ENCODE peak calls at places on chromosomes 13 and 19, in six cellular contexts. G is K562, S is endothelial cell of umbilical vein, N is A549, X is HepG2, L is GM12878. B is an unnamed sample.

GRCh38 chr19:13169769-13170168 is 19.6 kb downstream of the IER2 start:
- DNase-seq in G (peak), S (no peak), N (peak), X (no peak), L (no peak), B (no peak)

GRCh38 chr13:29594710-29595379 is 643 bp downstream of the SLC7A1 start:
- DNase-seq in G (peak), S (peak), N (peak), X (no peak), L (no peak), B (peak)

GRCh38 chr19:34481861-34482379 is 362 bp downstream of the WTIP start:
- DNase-seq in G (no peak), S (peak), N (peak), X (no peak), L (no peak), B (no peak)

GRCh38 chr13:31774186-31774585 is 34.9 kb downstream of the RXFP2 start:
- DNase-seq in G (no peak), S (no peak), N (no peak), X (no peak), L (no peak), B (no peak)

GRCh38 chr13:42720858-42721219 is 60.5 kb upstream of the FAM216B start:
- DNase-seq in G (no peak), S (no peak), N (no peak), X (no peak), L (no peak), B (no peak)

GRCh38 chr13:63206431-63206830 is 1790.8 kb upstream of the PCDH20 start:
- DNase-seq in G (no peak), S (no peak), N (no peak), X (no peak), L (no peak), B (no peak)

GRCh38 chr13:32829676-32830091 is 186.5 kb upstream of the KL start:
- DNase-seq in G (no peak), S (no peak), N (peak), X (no peak), L (no peak), B (no peak)

GRCh38 chr13:20798027-20798426 is 24.3 kb upstream of the EEF1AKMT1 start:
- DNase-seq in G (no peak), S (peak), N (no peak), X (no peak), L (no peak), B (peak)

GRCh38 chr13:111129465-111130110 is 14.5 kb downstream of the ARHGEF7 start:
- DNase-seq in G (no peak), S (no peak), N (no peak), X (no peak), L (peak), B (no peak)

GRCh38 chr19:16886305-16886880 is 2.4 kb upstream of the F2RL3 start:
- DNase-seq in G (no peak), S (peak), N (peak), X (peak), L (no peak), B (peak)

GRCh38 chr19:16882146-16882545 is 6.7 kb upstream of the F2RL3 start:
- DNase-seq in G (no peak), S (no peak), N (peak), X (no peak), L (no peak), B (no peak)

GRCh38 chr19:16883518-16883917 is 5.3 kb upstream of the F2RL3 start:
- DNase-seq in G (no peak), S (no peak), N (no peak), X (no peak), L (no peak), B (no peak)

GRCh38 chr19:16887353-16888265 is 1.2 kb upstream of the F2RL3 start:
- DNase-seq in G (peak), S (no peak), N (no peak), X (no peak), L (no peak), B (peak)

GRCh38 chr19:16885166-16885565 is 3.6 kb upstream of the F2RL3 start:
- DNase-seq in G (no peak), S (no peak), N (no peak), X (no peak), L (no peak), B (no peak)
- TF ChIP-seq MYC in G (no peak), S (no peak), N (no peak), X (no peak), L (no peak), B (no peak)

DNA sequence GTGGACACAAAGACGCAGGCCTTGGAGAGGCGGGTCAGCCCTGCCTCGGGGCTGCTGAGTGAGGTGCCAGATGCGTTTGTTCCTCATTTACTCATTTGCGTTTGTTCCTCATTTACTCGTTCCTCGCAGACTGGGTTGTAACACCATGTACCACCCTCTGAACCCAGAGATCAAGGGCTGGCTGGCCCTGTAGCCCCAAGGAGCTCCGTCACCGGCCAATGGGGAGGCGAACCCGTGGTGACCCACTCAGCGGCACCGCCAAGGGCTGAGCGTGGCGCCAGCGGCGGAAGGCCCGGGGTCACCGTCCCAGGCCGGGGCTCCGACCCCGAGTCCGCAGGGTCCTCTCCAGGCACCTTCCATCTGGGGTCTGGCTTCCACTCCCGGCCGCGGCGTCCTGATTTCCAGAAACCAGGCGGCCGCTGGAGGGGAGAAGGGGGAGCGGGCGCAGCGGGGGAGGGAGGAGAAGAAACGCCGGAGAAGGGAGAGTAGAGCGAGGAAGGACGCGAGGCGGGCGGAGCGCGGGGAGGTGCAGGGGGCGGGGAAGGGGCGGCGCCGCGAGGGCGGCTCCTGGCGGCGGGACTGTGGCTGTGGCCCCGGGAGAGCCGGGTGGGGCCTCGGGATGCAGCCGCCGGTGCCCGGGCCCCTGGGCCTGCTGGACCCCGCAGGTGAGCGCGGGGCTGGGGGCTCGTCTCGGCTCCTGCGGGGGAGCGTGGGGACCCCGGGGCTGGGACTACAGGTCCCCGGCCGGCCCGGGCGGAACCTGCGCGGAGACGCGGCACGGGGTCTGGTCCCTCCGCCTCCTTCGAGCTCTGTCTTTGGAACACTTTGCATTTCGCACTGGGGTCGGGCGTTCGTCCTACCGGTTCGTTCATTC is at the start of gene TMEM255B:
- DNase-seq in G (peak), S (peak), N (peak), X (no peak), L (no peak), B (peak)
- TF ChIP-seq CTCF in G (no peak), S (peak), N (peak), X (peak), L (peak), B (no peak)

GRCh38 chr13:104327217-104327616 is 1261.0 kb upstream of the SLC10A2 start:
- DNase-seq in G (no peak), S (peak), N (no peak), X (no peak), L (no peak), B (no peak)
- TF ChIP-seq POLR2A in G (no peak), S (no peak), N (no peak), X (no peak), L (no peak), B (no peak)

GRCh38 chr19:11504502-11505031 is 1.1 kb downstream of the ZNF653 start:
- DNase-seq in G (no peak), S (no peak), N (no peak), X (no peak), L (no peak), B (no peak)

GRCh38 chr19:11505032-11505503 is 571 bp downstream of the ZNF653 start:
- DNase-seq in G (peak), S (peak), N (peak), X (peak), L (peak), B (peak)

GRCh38 chr19:11507370-11508078 is 1.9 kb upstream of the ZNF653 start:
- DNase-seq in G (no peak), S (no peak), N (no peak), X (no peak), L (no peak), B (no peak)

GRCh38 chr19:11505504-11506100 is at the start of gene ZNF653:
- DNase-seq in G (peak), S (peak), N (peak), X (peak), L (peak), B (peak)

GRCh38 chr19:11506101-11506555 is 489 bp upstream of the ZNF653 start:
- DNase-seq in G (no peak), S (no peak), N (no peak), X (no peak), L (no peak), B (no peak)
- TF ChIP-seq MYC in G (no peak), S (no peak), N (no peak), X (no peak), L (no peak), B (no peak)

DNA sequence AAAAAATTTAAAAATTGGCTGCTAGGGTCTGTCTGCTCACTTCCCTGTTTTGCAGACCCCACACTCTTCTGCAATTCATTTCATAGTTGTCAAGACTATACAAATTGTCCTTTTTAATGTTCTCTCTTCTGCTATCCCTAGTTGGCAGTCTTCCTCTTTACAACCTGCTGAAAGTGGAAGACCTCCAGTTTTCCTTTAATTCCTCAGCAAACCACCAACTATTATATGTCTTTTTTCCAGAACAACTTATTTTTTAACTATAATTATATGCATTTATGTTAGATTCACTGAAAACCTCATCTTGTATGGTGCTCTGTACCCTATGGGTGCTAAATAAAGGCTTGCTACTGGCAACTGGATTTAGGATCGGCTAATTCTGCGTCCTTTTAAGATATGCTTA is 1.1 kb upstream of the PHF11 start:
- DNase-seq in G (no peak), S (no peak), N (no peak), X (no peak), L (no peak), B (peak)
- TF ChIP-seq CTCF in G (peak), S (no peak), N (peak), X (no peak), L (peak), B (no peak)